ENCODE peak calls at places on chromosome 14, in six cellular contexts. K is BJ, V is uterus, J is hepatocyte, R is transverse colon, A is right atrium auricular region. X is an unnamed sample. For H3K27me3 and H3K36me3, the result is how much of the 10 kb centered on the place peaks cover.

GRCh38 chr14:61091657-61092273 is 110.7 kb downstream of the SLC38A6 start:
- DNase-seq in R (no peak), V (no peak), K (no peak), J (no peak), A (no peak), X (peak)

GRCh38 chr14:55724736-55725135 is 144.7 kb downstream of the KTN1 start:
- DNase-seq in J (no peak), K (no peak), V (no peak), R (no peak), A (no peak), X (no peak)

GRCh38 chr14:99791476-99792283 is 1.5 kb upstream of the EML1 start:
- DNase-seq in J (no peak), A (no peak), V (no peak), K (no peak), R (no peak), X (no peak)

GRCh38 chr14:52950898-52951729 is at the start of gene FERMT2:
- DNase-seq in R (peak), K (no peak), A (peak), V (peak), J (peak), X (peak)

GRCh38 chr14:94132285-94132887 is 3.0 kb upstream of the IFI27L2 start:
- DNase-seq in R (peak), V (peak), A (peak), K (no peak), J (peak), X (peak)

GRCh38 chr14:83217492-83217891 is 1683.8 kb upstream of the SEL1L start:
- DNase-seq in V (no peak), K (peak), A (no peak), J (peak), R (no peak), X (no peak)

GRCh38 chr14:64459737-64460136 is 5.6 kb upstream of the AKAP5 start:
- DNase-seq in A (no peak), V (no peak), J (no peak), K (no peak), R (no peak), X (no peak)

GRCh38 chr14:54633076-54633475 is 66.1 kb downstream of the SAMD4A start:
- DNase-seq in R (no peak), J (no peak), V (no peak), A (no peak), K (no peak), X (no peak)

GRCh38 chr14:97458302-97459137 is 661.3 kb downstream of the VRK1 start:
- DNase-seq in K (no peak), A (no peak), V (no peak), R (peak), J (peak), X (peak)

GRCh38 chr14:98008381-98009113 is 1211.4 kb downstream of the VRK1 start:
- DNase-seq in A (no peak), R (no peak), V (no peak), J (no peak), K (no peak), X (no peak)

GRCh38 chr14:93086441-93087055 is 29.2 kb downstream of the ITPK1 start:
- DNase-seq in A (no peak), V (no peak), K (no peak), J (no peak), R (no peak), X (no peak)

GRCh38 chr14:76942288-76942778 is 86.2 kb downstream of the IRF2BPL start:
- DNase-seq in A (no peak), R (no peak), J (no peak), V (no peak), K (no peak), X (no peak)
- H3K4me3 ChIP-seq in A (no peak), R (no peak), J (no peak), V (no peak), K (no peak), X (no peak)

GRCh38 chr14:104115131-104115600 is 23.2 kb upstream of the KIF26A start:
- DNase-seq in R (no peak), V (peak), A (no peak), J (no peak), K (no peak), X (peak)

GRCh38 chr14:104113631-104114420 is 24.6 kb upstream of the KIF26A start:
- DNase-seq in A (no peak), J (no peak), R (no peak), V (no peak), K (no peak), X (peak)

GRCh38 chr14:104115691-104116543 is 22.5 kb upstream of the KIF26A start:
- DNase-seq in R (peak), A (no peak), J (peak), K (no peak), V (peak), X (peak)

GRCh38 chr14:104112609-104113571 is 25.5 kb upstream of the KIF26A start:
- DNase-seq in A (no peak), R (no peak), J (no peak), K (no peak), V (no peak), X (peak)

DNA sequence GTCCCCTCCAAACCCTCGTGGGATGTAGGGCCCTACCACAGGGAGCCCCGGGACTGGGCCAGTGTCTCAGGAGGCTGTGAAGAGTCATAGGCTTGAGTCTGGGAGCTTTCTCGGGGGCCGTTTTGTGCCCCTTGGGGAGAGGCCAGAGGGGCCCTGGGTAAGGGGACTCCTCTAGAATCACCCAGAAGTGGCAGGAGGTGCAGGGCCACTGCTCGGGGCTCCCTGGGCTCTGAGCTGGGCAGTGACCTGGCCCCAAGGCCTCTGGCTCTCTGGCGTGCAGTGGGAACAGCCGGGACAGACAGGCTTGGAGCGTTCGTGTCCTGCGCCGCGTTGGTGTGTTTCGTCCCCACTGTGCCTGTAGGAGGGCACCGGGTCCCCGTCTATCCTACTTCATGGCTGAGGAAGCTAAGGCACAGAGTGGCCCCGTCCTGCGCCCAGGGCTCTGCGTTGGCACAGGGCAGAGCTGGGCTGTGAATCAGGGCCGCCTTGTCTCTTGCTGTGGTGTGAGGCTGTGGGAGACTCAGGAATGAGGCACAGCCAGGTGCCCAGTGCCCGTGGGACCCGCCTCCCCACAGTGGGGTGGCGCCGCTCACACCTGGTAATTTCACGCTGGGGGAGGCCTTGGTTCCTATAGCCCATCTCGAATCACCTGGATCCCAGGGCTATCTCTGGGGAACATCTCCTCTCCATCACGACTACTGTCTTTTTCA is 23.8 kb upstream of the KIF26A start:
- DNase-seq in V (no peak), A (no peak), K (no peak), J (no peak), R (no peak), X (peak)
- H3K27me3 ChIP-seq in V (under half), A (under half), K (under half), J (under half), R (under half), X (under half)

GRCh38 chr14:101857226-101857625 is 95.7 kb downstream of the PPP2R5C start:
- DNase-seq in K (no peak), A (peak), J (no peak), V (no peak), R (no peak), X (peak)
- H3K36me3 ChIP-seq in K (under half), A (under half), J (under half), V (under half), R (under half), X (under half)

GRCh38 chr14:74614508-74615495 is 2.8 kb upstream of the LTBP2 start:
- DNase-seq in J (no peak), R (no peak), V (no peak), A (no peak), K (no peak), X (no peak)

GRCh38 chr14:74615735-74616134 is 3.7 kb upstream of the LTBP2 start:
- DNase-seq in A (no peak), J (no peak), V (no peak), K (no peak), R (no peak), X (no peak)

GRCh38 chr14:74616507-74616906 is 4.5 kb upstream of the LTBP2 start:
- DNase-seq in K (no peak), A (no peak), R (no peak), J (peak), V (no peak), X (peak)

GRCh38 chr14:74618078-74618952 is 6.3 kb upstream of the LTBP2 start:
- DNase-seq in R (peak), V (no peak), A (no peak), K (no peak), J (no peak), X (peak)

GRCh38 chr14:74616996-74617700 is 5.1 kb upstream of the LTBP2 start:
- DNase-seq in J (no peak), K (no peak), R (no peak), A (no peak), V (no peak), X (peak)
- H3K4me3 ChIP-seq in J (no peak), K (no peak), R (no peak), A (no peak), V (no peak), X (peak)

DNA sequence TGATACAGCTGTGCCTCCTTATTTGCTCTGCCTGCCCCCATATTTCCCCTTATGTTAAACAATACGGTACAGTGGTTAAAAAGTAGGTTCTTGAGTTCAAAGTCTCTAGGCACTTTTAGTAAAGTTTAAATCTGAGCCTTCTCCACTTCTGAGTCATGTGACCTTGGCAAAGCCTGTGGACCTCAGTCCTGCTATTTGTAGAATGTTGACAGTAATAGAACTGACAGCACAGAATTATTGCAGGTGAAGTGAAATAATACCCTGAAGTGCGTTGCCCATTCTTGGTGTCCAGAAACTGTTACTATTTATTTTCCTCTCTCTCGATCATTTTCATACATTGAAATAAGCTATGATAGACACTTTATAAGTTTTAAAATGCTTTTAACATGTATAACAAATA is 499.7 kb downstream of the EGLN3 start:
- DNase-seq in J (no peak), A (no peak), V (no peak), R (no peak), K (no peak), X (no peak)
- H3K27me3 ChIP-seq in J (under half), A (under half), V (under half), R (under half), K (under half), X (half or more)

GRCh38 chr14:20356422-20356821 is 13.0 kb downstream of the PARP2 start:
- DNase-seq in J (no peak), A (no peak), R (no peak), V (no peak), K (no peak), X (no peak)
- H3K36me3 ChIP-seq in J (under half), A (half or more), R (under half), V (under half), K (under half), X (half or more)